ENCODE peak calls at places on chromosomes 2 and 18, in five cellular contexts. One of them, this sample, is unnamed.

GRCh38 chr18:22286576-22286975 is 117.2 kb downstream of the GATA6 start:
- DNase-seq in stimulated activated CD8-positive, alpha-beta memory T cell treated with anti-CD3 and anti-CD28 coated beads, Interleukin-4, amount 100 ng/mL, for 4 hours: no peak
- DNase-seq in activated CD4-positive, alpha-beta T cell treated with anti-CD3 and anti-CD28 coated beads, Interleukin-2, amount 10 ng/mL, durations not matched to agents 7 days and 5 days: no peak
- DNase-seq in activated CD8-positive, alpha-beta T cell treated with anti-CD3 and anti-CD28 coated beads for 36 hours: no peak
- DNase-seq in GM06990: no peak
- DNase-seq in this sample: no peak

GRCh38 chr2:205405752-205406151 is 276.5 kb upstream of the NRP2 start:
- DNase-seq in activated CD4-positive, alpha-beta T cell treated with anti-CD3 and anti-CD28 coated beads, Interleukin-2, amount 10 ng/mL, durations not matched to agents 7 days and 5 days: no peak
- DNase-seq in GM06990: no peak
- DNase-seq in activated CD8-positive, alpha-beta T cell treated with anti-CD3 and anti-CD28 coated beads for 36 hours: no peak
- DNase-seq in stimulated activated CD8-positive, alpha-beta memory T cell treated with anti-CD3 and anti-CD28 coated beads, Interleukin-4, amount 100 ng/mL, for 4 hours: no peak
- DNase-seq in this sample: no peak

GRCh38 chr2:33372940-33373553 is 103.4 kb upstream of the RASGRP3 start:
- DNase-seq in GM06990: no peak
- DNase-seq in stimulated activated CD8-positive, alpha-beta memory T cell treated with anti-CD3 and anti-CD28 coated beads, Interleukin-4, amount 100 ng/mL, for 4 hours: no peak
- DNase-seq in activated CD4-positive, alpha-beta T cell treated with anti-CD3 and anti-CD28 coated beads, Interleukin-2, amount 10 ng/mL, durations not matched to agents 7 days and 5 days: peak; percentile 48
- DNase-seq in activated CD8-positive, alpha-beta T cell treated with anti-CD3 and anti-CD28 coated beads for 36 hours: peak; percentile 30
- DNase-seq in this sample: no peak

GRCh38 chr2:167342769-167343168 is 454.5 kb downstream of the XIRP2 start:
- DNase-seq in activated CD4-positive, alpha-beta T cell treated with anti-CD3 and anti-CD28 coated beads, Interleukin-2, amount 10 ng/mL, durations not matched to agents 7 days and 5 days: no peak
- DNase-seq in activated CD8-positive, alpha-beta T cell treated with anti-CD3 and anti-CD28 coated beads for 36 hours: no peak
- DNase-seq in GM06990: no peak
- DNase-seq in stimulated activated CD8-positive, alpha-beta memory T cell treated with anti-CD3 and anti-CD28 coated beads, Interleukin-4, amount 100 ng/mL, for 4 hours: no peak
- DNase-seq in this sample: no peak

GRCh38 chr2:54048117-54048785 is 67.2 kb upstream of the ACYP2 start:
- DNase-seq in stimulated activated CD8-positive, alpha-beta memory T cell treated with anti-CD3 and anti-CD28 coated beads, Interleukin-4, amount 100 ng/mL, for 4 hours: no peak
- DNase-seq in activated CD4-positive, alpha-beta T cell treated with anti-CD3 and anti-CD28 coated beads, Interleukin-2, amount 10 ng/mL, durations not matched to agents 7 days and 5 days: peak; percentile 29
- DNase-seq in activated CD8-positive, alpha-beta T cell treated with anti-CD3 and anti-CD28 coated beads for 36 hours: peak; percentile 32
- DNase-seq in GM06990: no peak
- DNase-seq in this sample: no peak

GRCh38 chr2:235672720-235673119 is 178.9 kb downstream of the AGAP1 start:
- DNase-seq in GM06990: no peak
- DNase-seq in stimulated activated CD8-positive, alpha-beta memory T cell treated with anti-CD3 and anti-CD28 coated beads, Interleukin-4, amount 100 ng/mL, for 4 hours: no peak
- DNase-seq in activated CD4-positive, alpha-beta T cell treated with anti-CD3 and anti-CD28 coated beads, Interleukin-2, amount 10 ng/mL, durations not matched to agents 7 days and 5 days: no peak
- DNase-seq in activated CD8-positive, alpha-beta T cell treated with anti-CD3 and anti-CD28 coated beads for 36 hours: no peak
- DNase-seq in this sample: no peak

GRCh38 chr2:144510206-144510991 is 9.5 kb downstream of the ZEB2 start:
- DNase-seq in stimulated activated CD8-positive, alpha-beta memory T cell treated with anti-CD3 and anti-CD28 coated beads, Interleukin-4, amount 100 ng/mL, for 4 hours: no peak
- DNase-seq in GM06990: no peak
- DNase-seq in activated CD8-positive, alpha-beta T cell treated with anti-CD3 and anti-CD28 coated beads for 36 hours: peak; percentile 57
- DNase-seq in activated CD4-positive, alpha-beta T cell treated with anti-CD3 and anti-CD28 coated beads, Interleukin-2, amount 10 ng/mL, durations not matched to agents 7 days and 5 days: no peak
- DNase-seq in this sample: no peak

GRCh38 chr18:8153887-8154583 is 455.2 kb upstream of the RAB12 start:
- DNase-seq in stimulated activated CD8-positive, alpha-beta memory T cell treated with anti-CD3 and anti-CD28 coated beads, Interleukin-4, amount 100 ng/mL, for 4 hours: no peak
- DNase-seq in GM06990: no peak
- DNase-seq in activated CD4-positive, alpha-beta T cell treated with anti-CD3 and anti-CD28 coated beads, Interleukin-2, amount 10 ng/mL, durations not matched to agents 7 days and 5 days: no peak
- DNase-seq in activated CD8-positive, alpha-beta T cell treated with anti-CD3 and anti-CD28 coated beads for 36 hours: no peak
- DNase-seq in this sample: no peak

GRCh38 chr18:12659904-12660605 is 2.1 kb upstream of the SPIRE1 start:
- DNase-seq in activated CD4-positive, alpha-beta T cell treated with anti-CD3 and anti-CD28 coated beads, Interleukin-2, amount 10 ng/mL, durations not matched to agents 7 days and 5 days: peak; percentile 48
- DNase-seq in GM06990: peak; percentile 15
- DNase-seq in activated CD8-positive, alpha-beta T cell treated with anti-CD3 and anti-CD28 coated beads for 36 hours: peak; percentile 66
- DNase-seq in stimulated activated CD8-positive, alpha-beta memory T cell treated with anti-CD3 and anti-CD28 coated beads, Interleukin-4, amount 100 ng/mL, for 4 hours: no peak
- DNase-seq in this sample: peak; percentile 49

GRCh38 chr2:15748736-15749323 is 157.2 kb downstream of the DDX1 start:
- DNase-seq in GM06990: no peak
- DNase-seq in activated CD8-positive, alpha-beta T cell treated with anti-CD3 and anti-CD28 coated beads for 36 hours: peak; percentile 36
- DNase-seq in stimulated activated CD8-positive, alpha-beta memory T cell treated with anti-CD3 and anti-CD28 coated beads, Interleukin-4, amount 100 ng/mL, for 4 hours: no peak
- DNase-seq in activated CD4-positive, alpha-beta T cell treated with anti-CD3 and anti-CD28 coated beads, Interleukin-2, amount 10 ng/mL, durations not matched to agents 7 days and 5 days: peak; percentile 9
- DNase-seq in this sample: no peak

GRCh38 chr2:43185146-43185545 is 41.3 kb downstream of the ZFP36L2 start:
- DNase-seq in activated CD4-positive, alpha-beta T cell treated with anti-CD3 and anti-CD28 coated beads, Interleukin-2, amount 10 ng/mL, durations not matched to agents 7 days and 5 days: no peak
- DNase-seq in GM06990: no peak
- DNase-seq in stimulated activated CD8-positive, alpha-beta memory T cell treated with anti-CD3 and anti-CD28 coated beads, Interleukin-4, amount 100 ng/mL, for 4 hours: no peak
- DNase-seq in activated CD8-positive, alpha-beta T cell treated with anti-CD3 and anti-CD28 coated beads for 36 hours: no peak
- DNase-seq in this sample: no peak

GRCh38 chr2:55130849-55131248 is 80.6 kb upstream of the RTN4 start:
- DNase-seq in GM06990: no peak
- DNase-seq in activated CD4-positive, alpha-beta T cell treated with anti-CD3 and anti-CD28 coated beads, Interleukin-2, amount 10 ng/mL, durations not matched to agents 7 days and 5 days: no peak
- DNase-seq in stimulated activated CD8-positive, alpha-beta memory T cell treated with anti-CD3 and anti-CD28 coated beads, Interleukin-4, amount 100 ng/mL, for 4 hours: no peak
- DNase-seq in activated CD8-positive, alpha-beta T cell treated with anti-CD3 and anti-CD28 coated beads for 36 hours: no peak
- DNase-seq in this sample: no peak

GRCh38 chr2:169208026-169208425 is 138.7 kb downstream of the DHRS9 start:
- DNase-seq in activated CD8-positive, alpha-beta T cell treated with anti-CD3 and anti-CD28 coated beads for 36 hours: no peak
- DNase-seq in GM06990: no peak
- DNase-seq in stimulated activated CD8-positive, alpha-beta memory T cell treated with anti-CD3 and anti-CD28 coated beads, Interleukin-4, amount 100 ng/mL, for 4 hours: no peak
- DNase-seq in activated CD4-positive, alpha-beta T cell treated with anti-CD3 and anti-CD28 coated beads, Interleukin-2, amount 10 ng/mL, durations not matched to agents 7 days and 5 days: no peak
- DNase-seq in this sample: no peak

GRCh38 chr18:34025172-34025801 is 199.4 kb downstream of the NOL4 start:
- DNase-seq in activated CD4-positive, alpha-beta T cell treated with anti-CD3 and anti-CD28 coated beads, Interleukin-2, amount 10 ng/mL, durations not matched to agents 7 days and 5 days: no peak
- DNase-seq in stimulated activated CD8-positive, alpha-beta memory T cell treated with anti-CD3 and anti-CD28 coated beads, Interleukin-4, amount 100 ng/mL, for 4 hours: no peak
- DNase-seq in GM06990: no peak
- DNase-seq in activated CD8-positive, alpha-beta T cell treated with anti-CD3 and anti-CD28 coated beads for 36 hours: no peak
- DNase-seq in this sample: no peak

This sample was measured in mesothelial cell of epicardium.